ENCODE peak calls at places on chromosomes 4 and X, in four cellular contexts. One of them, this sample, is unnamed.

GRCh38 chr4:6023766-6024165 is 5.5 kb upstream of the C4orf50 start:
- DNase-seq in MM.1S: no peak
- DNase-seq in SK-N-SH: no peak
- DNase-seq in HCT116: no peak
- DNase-seq in this sample: no peak

GRCh38 chrX:140432328-140433025 is 72.4 kb downstream of the SOX3 start:
- DNase-seq in SK-N-SH: no peak
- DNase-seq in MM.1S: no peak
- DNase-seq in HCT116: no peak
- DNase-seq in this sample: no peak

GRCh38 chr4:94486372-94486801 is 34.6 kb downstream of the PDLIM5 start:
- DNase-seq in MM.1S: no peak
- DNase-seq in HCT116: no peak
- DNase-seq in SK-N-SH: no peak
- DNase-seq in this sample: no peak

GRCh38 chr4:72743078-72743477 is 174.1 kb upstream of the ADAMTS3 start:
- DNase-seq in HCT116: no peak
- DNase-seq in MM.1S: no peak
- DNase-seq in SK-N-SH: no peak
- DNase-seq in this sample: no peak

GRCh38 chr4:74367656-74368055 is 2.7 kb downstream of the EREG start:
- DNase-seq in SK-N-SH: no peak
- DNase-seq in HCT116: no peak
- DNase-seq in MM.1S: no peak
- DNase-seq in this sample: no peak

GRCh38 chr4:151865744-151866143 is 104.9 kb upstream of the GATB start:
- DNase-seq in SK-N-SH: no peak
- DNase-seq in HCT116: no peak
- DNase-seq in MM.1S: no peak
- DNase-seq in this sample: no peak

GRCh38 chr4:139028191-139028661 is 12.6 kb downstream of the NOCT start:
- DNase-seq in HCT116: no peak
- DNase-seq in SK-N-SH: no peak
- DNase-seq in MM.1S: peak; percentile 75
- DNase-seq in this sample: no peak

GRCh38 chr4:22485751-22486150 is 30.1 kb downstream of the ADGRA3 start:
- DNase-seq in SK-N-SH: peak; percentile 19
- DNase-seq in HCT116: no peak
- DNase-seq in MM.1S: no peak
- DNase-seq in this sample: no peak

GRCh38 chr4:176271749-176272148 is 2.7 kb upstream of the ASB5 start:
- DNase-seq in MM.1S: no peak
- DNase-seq in HCT116: no peak
- DNase-seq in SK-N-SH: no peak
- DNase-seq in this sample: no peak

GRCh38 chr4:168504526-168504925 is 7.7 kb downstream of the PALLD start:
- DNase-seq in SK-N-SH: no peak
- DNase-seq in MM.1S: no peak
- DNase-seq in HCT116: no peak
- DNase-seq in this sample: no peak
- H3K4me2 ChIP-seq in SK-N-SH: no peak overlapping the region
- H3K4me2 ChIP-seq in MM.1S: no peak overlapping the region
- H3K4me2 ChIP-seq in HCT116: no peak overlapping the region
- H3K4me2 ChIP-seq in this sample: no peak overlapping the region

GRCh38 chrX:47572773-47573333 is 9.4 kb upstream of the TIMP1 start:
- DNase-seq in SK-N-SH: no peak
- DNase-seq in HCT116: no peak
- DNase-seq in MM.1S: no peak
- DNase-seq in this sample: no peak

GRCh38 chrX:47571896-47572295 is 10.3 kb upstream of the TIMP1 start:
- DNase-seq in MM.1S: no peak
- DNase-seq in SK-N-SH: no peak
- DNase-seq in HCT116: no peak
- DNase-seq in this sample: no peak

GRCh38 chrX:47574609-47575325 is 7.5 kb upstream of the TIMP1 start:
- DNase-seq in MM.1S: no peak
- DNase-seq in SK-N-SH: no peak
- DNase-seq in HCT116: no peak
- DNase-seq in this sample: no peak

GRCh38 chrX:47574096-47574553 is 8.1 kb upstream of the TIMP1 start:
- DNase-seq in SK-N-SH: no peak
- DNase-seq in MM.1S: no peak
- DNase-seq in HCT116: no peak
- DNase-seq in this sample: no peak

DNA sequence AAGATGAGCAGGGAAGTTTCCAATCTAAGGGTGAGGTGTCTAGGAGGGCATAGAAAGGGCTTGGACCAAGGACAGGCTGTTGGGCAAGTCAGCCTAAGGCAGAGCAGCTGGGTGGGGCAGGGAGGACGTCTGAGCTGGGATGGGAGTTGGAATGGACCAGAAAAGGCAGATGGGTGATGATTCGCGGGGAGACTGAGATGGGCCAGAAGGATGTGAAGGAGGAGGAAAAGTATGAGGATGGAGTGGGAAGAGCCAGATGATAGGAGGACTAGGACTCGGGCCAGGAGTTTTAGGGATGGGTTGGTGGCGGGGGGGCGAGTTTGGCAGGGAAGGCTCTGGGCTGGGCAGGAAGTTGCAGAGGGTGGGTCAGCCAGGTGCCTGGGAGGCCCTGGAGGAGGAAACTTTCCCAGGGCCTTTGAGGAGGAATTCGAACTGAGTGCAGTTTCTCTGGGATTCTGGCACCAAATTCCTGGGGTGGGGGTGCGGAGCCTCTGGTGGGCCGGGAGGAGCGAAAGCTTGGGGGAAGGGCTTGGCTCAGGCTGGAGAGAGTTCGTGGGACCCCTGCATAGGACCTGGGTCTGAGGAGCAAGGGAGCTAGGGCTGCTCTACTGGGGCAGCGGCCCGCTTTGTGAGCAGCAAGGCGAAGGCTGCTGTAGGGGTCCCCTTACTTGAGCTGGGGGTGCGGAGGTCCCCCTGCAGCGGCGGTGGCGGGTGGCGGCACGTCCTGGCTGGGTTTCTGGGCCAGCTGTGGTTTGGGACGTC is 8.7 kb upstream of the TIMP1 start:
- DNase-seq in MM.1S: no peak
- DNase-seq in HCT116: no peak
- DNase-seq in SK-N-SH: no peak
- DNase-seq in this sample: no peak
- H3K4me3 ChIP-seq in MM.1S: no peak overlapping the region
- H3K4me3 ChIP-seq in HCT116: no peak overlapping the region
- H3K4me3 ChIP-seq in SK-N-SH: no peak overlapping the region
- H3K4me3 ChIP-seq in this sample: no peak overlapping the region

GRCh38 chr4:19123681-19124080 is 1102.1 kb upstream of the LCORL start:
- DNase-seq in HCT116: no peak
- DNase-seq in SK-N-SH: no peak
- DNase-seq in MM.1S: no peak
- DNase-seq in this sample: no peak
- TF ChIP-seq EZH2phosphoT487 in HCT116: no peak
- TF ChIP-seq EZH2phosphoT487 in SK-N-SH: no peak
- TF ChIP-seq EZH2phosphoT487 in MM.1S: no peak
- TF ChIP-seq EZH2phosphoT487 in this sample: no peak

GRCh38 chr4:100190643-100191600 is 654 bp upstream of the DDIT4L start:
- DNase-seq in SK-N-SH: no peak
- DNase-seq in HCT116: no peak
- DNase-seq in MM.1S: no peak
- DNase-seq in this sample: no peak

GRCh38 chr4:100189820-100190642 is at the start of gene DDIT4L:
- DNase-seq in MM.1S: no peak
- DNase-seq in SK-N-SH: peak; percentile 72
- DNase-seq in HCT116: peak; percentile 15
- DNase-seq in this sample: no peak

GRCh38 chr4:100188829-100189228 is 1.4 kb downstream of the DDIT4L start:
- DNase-seq in HCT116: no peak
- DNase-seq in SK-N-SH: no peak
- DNase-seq in MM.1S: peak; percentile 15
- DNase-seq in this sample: no peak

GRCh38 chr4:100184787-100185186 is 5.5 kb downstream of the DDIT4L start:
- DNase-seq in MM.1S: no peak
- DNase-seq in SK-N-SH: no peak
- DNase-seq in HCT116: no peak
- DNase-seq in this sample: no peak

GRCh38 chr4:100187781-100188180 is 2.5 kb downstream of the DDIT4L start:
- DNase-seq in HCT116: no peak
- DNase-seq in SK-N-SH: no peak
- DNase-seq in MM.1S: no peak
- DNase-seq in this sample: no peak
- H3K4me2 ChIP-seq in HCT116: no peak overlapping the region
- H3K4me2 ChIP-seq in SK-N-SH: no peak overlapping the region
- H3K4me2 ChIP-seq in MM.1S: no peak overlapping the region
- H3K4me2 ChIP-seq in this sample: no peak overlapping the region

DNA sequence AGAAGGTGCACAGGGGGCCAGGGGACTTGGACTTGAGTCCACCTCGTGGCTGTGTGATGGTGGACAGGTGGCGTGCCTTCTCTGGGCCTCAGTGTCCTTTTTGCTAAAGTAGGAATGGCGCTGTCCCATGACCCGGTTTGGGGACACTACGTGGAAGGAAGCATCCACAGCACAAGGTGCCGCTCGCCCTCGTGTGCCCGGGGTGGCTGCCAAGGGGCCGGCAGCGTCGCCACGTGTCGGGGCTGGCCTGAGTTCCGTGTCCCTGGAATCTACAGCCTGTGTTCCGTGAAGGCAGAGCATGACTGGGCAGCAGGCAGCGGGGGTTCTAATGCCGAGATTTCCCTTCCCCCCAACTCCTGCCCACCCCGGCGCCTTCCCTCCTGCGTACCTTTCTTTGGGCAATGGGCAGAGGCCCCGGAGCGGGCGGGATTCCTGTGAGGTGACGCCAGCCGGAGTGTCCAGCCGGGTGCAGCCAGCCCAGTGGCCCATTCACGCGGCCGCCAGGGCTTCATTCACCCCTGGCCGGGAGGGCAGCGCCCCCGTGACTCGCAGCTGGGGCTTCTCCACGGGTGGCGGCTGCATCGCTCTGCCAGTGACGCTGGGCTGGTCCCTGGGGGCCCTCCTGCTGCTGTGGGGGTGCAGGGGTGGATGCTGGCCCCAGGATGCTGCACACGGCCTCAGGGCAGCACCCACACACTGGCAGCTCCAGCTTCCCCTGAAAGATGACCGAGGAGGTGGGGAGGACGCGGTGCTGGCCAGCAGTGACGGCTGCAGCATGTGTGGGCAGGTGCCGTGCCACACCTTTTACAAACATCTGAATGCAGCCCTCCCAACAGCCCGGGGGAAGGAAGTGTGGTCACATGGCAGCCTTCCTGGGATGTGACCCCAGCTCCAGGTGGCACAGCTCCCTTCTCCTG is 21.2 kb downstream of the DOK7 start:
- DNase-seq in SK-N-SH: peak; percentile 70
- DNase-seq in MM.1S: no peak
- DNase-seq in HCT116: peak; percentile 7
- DNase-seq in this sample: no peak
- H3K4me3 ChIP-seq in SK-N-SH: no peak overlapping the region
- H3K4me3 ChIP-seq in MM.1S: no peak overlapping the region
- H3K4me3 ChIP-seq in HCT116: peak overlapping the region; percentile 26
- H3K4me3 ChIP-seq in this sample: no peak overlapping the region

GRCh38 chrX:131778269-131779218 is 234.7 kb downstream of the OR13H1 start:
- DNase-seq in SK-N-SH: peak; percentile 67
- DNase-seq in HCT116: no peak
- DNase-seq in MM.1S: peak; percentile 95
- DNase-seq in this sample: no peak

GRCh38 chrX:131789664-131790063 is 233.4 kb upstream of the STK26 start:
- DNase-seq in HCT116: no peak
- DNase-seq in SK-N-SH: no peak
- DNase-seq in MM.1S: peak; percentile 51
- DNase-seq in this sample: no peak

GRCh38 chrX:131779313-131779712 is 235.4 kb downstream of the OR13H1 start:
- DNase-seq in HCT116: no peak
- DNase-seq in MM.1S: peak; percentile 21
- DNase-seq in SK-N-SH: no peak
- DNase-seq in this sample: no peak

GRCh38 chrX:131783555-131784338 is 239.4 kb upstream of the STK26 start:
- DNase-seq in MM.1S: peak; percentile 98
- DNase-seq in SK-N-SH: no peak
- DNase-seq in HCT116: no peak
- DNase-seq in this sample: no peak
- TF ChIP-seq EZH2phosphoT487 in MM.1S: no peak
- TF ChIP-seq EZH2phosphoT487 in SK-N-SH: no peak
- TF ChIP-seq EZH2phosphoT487 in HCT116: no peak
- TF ChIP-seq EZH2phosphoT487 in this sample: no peak

GRCh38 chr4:80188457-80188800 is 8.9 kb upstream of the PRDM8 start:
- DNase-seq in HCT116: no peak
- DNase-seq in SK-N-SH: no peak
- DNase-seq in MM.1S: no peak
- DNase-seq in this sample: no peak
- H3K4me2 ChIP-seq in HCT116: no peak overlapping the region
- H3K4me2 ChIP-seq in SK-N-SH: no peak overlapping the region
- H3K4me2 ChIP-seq in MM.1S: no peak overlapping the region
- H3K4me2 ChIP-seq in this sample: no peak overlapping the region